ENCODE peak calls at places on chromosomes 6 and 20, in seven cellular contexts. E, B, K, Y, S, L and A are unnamed samples.

GRCh38 chr20:47970282-47970903 is 185.1 kb upstream of the SULF2 start:
- DNase-seq in E (no peak), B (no peak), K (no peak), Y (no peak), S (peak; percentile 11), L (no peak), A (no peak)

GRCh38 chr20:35551485-35551884 is 9.6 kb downstream of the ERGIC3 start:
- DNase-seq in E (no peak), B (no peak), K (no peak), Y (no peak), S (no peak), L (no peak), A (no peak)

GRCh38 chr6:45685076-45685475 is 307.3 kb upstream of the SUPT3H start:
- DNase-seq in E (no peak), B (no peak), K (no peak), Y (no peak), S (no peak), L (no peak), A (no peak)

GRCh38 chr20:37160683-37161082 is 18.4 kb upstream of the RPN2 start:
- DNase-seq in E (no peak), B (no peak), K (no peak), Y (no peak), S (no peak), L (no peak), A (no peak)

GRCh38 chr6:113980937-113981554 is 10.1 kb upstream of the HDAC2 start:
- DNase-seq in E (no peak), B (no peak), K (no peak), Y (peak; percentile 25), S (peak; percentile 36), L (no peak), A (no peak)

GRCh38 chr6:109170333-109170732 is 75.0 kb downstream of the CEP57L1 start:
- DNase-seq in E (no peak), B (no peak), K (no peak), Y (no peak), S (no peak), L (no peak), A (no peak)

GRCh38 chr20:47379433-47380150 is 23.1 kb upstream of the ZMYND8 start:
- DNase-seq in E (no peak), B (no peak), K (peak; percentile 85), Y (no peak), S (peak; percentile 85), L (no peak), A (no peak)

GRCh38 chr6:34223381-34223963 is 13.2 kb upstream of the HMGA1 start:
- DNase-seq in E (peak; percentile 44), B (no peak), K (peak; percentile 50), Y (no peak), S (no peak), L (no peak), A (no peak)

GRCh38 chr20:50244352-50245149 is 53.9 kb downstream of the CEBPB start:
- DNase-seq in E (no peak), B (no peak), K (no peak), Y (no peak), S (no peak), L (no peak), A (no peak)

GRCh38 chr20:63183422-63184146 is 32.3 kb downstream of the YTHDF1 start:
- DNase-seq in E (no peak), B (no peak), K (no peak), Y (peak; percentile 17), S (peak; percentile 53), L (no peak), A (no peak)

GRCh38 chr20:11982958-11983470 is 65.3 kb downstream of the BTBD3 start:
- DNase-seq in E (no peak), B (no peak), K (no peak), Y (peak; percentile 53), S (no peak), L (no peak), A (no peak)

GRCh38 chr20:49890651-49891361 is 24.5 kb downstream of the SPATA2 start:
- DNase-seq in E (no peak), B (no peak), K (peak; percentile 43), Y (no peak), S (no peak), L (peak; percentile 58), A (no peak)

DNA sequence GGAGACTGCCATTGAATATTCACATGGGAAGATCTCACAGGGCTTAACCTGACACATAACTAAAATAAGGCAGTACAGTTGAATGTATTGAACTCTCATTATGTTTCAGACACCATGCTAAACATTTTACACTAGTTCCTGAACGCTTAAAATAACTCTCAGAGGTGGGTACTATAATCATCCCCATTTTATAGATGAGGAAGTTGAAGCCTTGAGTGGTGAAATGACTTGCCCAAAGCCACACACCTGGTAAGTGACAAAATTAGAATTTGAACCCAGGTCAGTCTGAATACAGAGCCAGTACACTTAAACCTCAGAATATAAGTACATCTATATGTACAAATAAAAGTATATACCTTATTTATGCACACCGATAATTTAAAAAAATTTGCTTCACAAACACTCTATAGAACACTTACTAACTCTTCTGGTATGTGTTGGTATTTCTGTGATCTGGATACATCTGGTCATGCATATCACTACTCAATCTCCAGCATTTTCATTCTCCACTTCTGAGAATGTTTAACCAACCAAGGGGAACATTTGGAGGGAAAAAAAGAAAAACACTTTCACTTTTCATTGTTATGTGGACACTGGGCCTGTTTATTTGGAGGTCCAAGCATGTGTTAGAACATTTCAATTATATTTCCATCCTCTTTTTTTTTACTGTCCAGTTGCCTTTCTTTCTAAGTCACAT is 4.6 kb upstream of the BICRAL start:
- DNase-seq in E (no peak), B (no peak), K (no peak), Y (no peak), S (peak; percentile 50), L (no peak), A (no peak)
- H3K4me1 ChIP-seq in E (peaks cover 11% of the 10 kb centered on the region), B (no peaks in the 10 kb centered on the region), K (no peaks in the 10 kb centered on the region), Y (no peaks in the 10 kb centered on the region), S (peaks cover 16% of the 10 kb centered on the region), L (no peaks in the 10 kb centered on the region), A (no peaks in the 10 kb centered on the region)

GRCh38 chr6:42781811-42782688 is at the start of gene BICRAL:
- DNase-seq in E (peak; percentile 68), B (no peak), K (peak; percentile 77), Y (peak; percentile 51), S (peak; percentile 76), L (peak; percentile 63), A (peak; percentile 65)

GRCh38 chr6:42781546-42781810 is 374 bp upstream of the BICRAL start:
- DNase-seq in E (no peak), B (no peak), K (no peak), Y (no peak), S (no peak), L (no peak), A (no peak)

GRCh38 chr6:42774201-42774600 is 7.7 kb upstream of the BICRAL start:
- DNase-seq in E (no peak), B (no peak), K (no peak), Y (no peak), S (no peak), L (no peak), A (no peak)

GRCh38 chr6:42779521-42779920 is 2.3 kb upstream of the BICRAL start:
- DNase-seq in E (no peak), B (no peak), K (no peak), Y (no peak), S (no peak), L (no peak), A (no peak)

GRCh38 chr6:42778072-42778471 is 3.8 kb upstream of the BICRAL start:
- DNase-seq in E (no peak), B (no peak), K (no peak), Y (no peak), S (no peak), L (no peak), A (no peak)
- H3K4me1 ChIP-seq in E (peaks cover 11% of the 10 kb centered on the region), B (no peaks in the 10 kb centered on the region), K (no peaks in the 10 kb centered on the region), Y (no peaks in the 10 kb centered on the region), S (peaks cover 16% of the 10 kb centered on the region), L (no peaks in the 10 kb centered on the region), A (no peaks in the 10 kb centered on the region)

DNA sequence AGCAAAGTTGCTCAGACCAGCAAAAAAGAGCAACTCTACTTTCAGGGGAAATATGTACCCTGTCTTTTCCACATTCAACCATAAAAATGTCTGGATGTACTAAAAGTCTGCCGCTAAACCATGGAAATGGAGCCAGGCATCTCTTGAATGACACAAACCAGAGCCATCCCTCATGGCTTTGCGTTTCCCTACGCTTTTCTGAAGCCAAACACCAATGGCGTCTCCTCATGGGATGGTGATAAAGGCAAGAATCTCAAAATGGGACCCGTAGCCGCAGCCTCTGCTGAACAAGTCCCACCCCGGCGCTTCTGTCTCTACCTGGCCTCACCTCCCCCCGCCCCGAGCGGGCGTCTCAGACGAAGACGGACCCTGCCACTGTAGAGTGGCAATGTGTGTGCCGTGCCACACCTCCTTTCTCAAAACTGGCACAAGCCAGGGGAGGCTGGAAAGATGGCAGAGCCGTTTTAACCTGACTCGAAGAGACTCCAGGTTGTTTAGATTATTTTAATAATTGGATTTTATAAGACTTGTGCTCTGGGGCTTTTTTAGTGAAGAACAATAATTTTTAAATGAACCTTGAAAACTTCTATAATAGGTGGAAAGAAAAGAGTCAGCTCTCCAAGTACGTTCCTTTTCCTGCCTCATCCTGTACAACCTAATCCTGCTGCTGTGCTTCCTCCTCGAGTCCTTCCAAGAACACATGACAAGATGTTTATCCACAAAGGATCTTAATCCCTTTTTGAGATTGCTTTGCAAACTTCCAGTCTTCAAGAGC is 80.1 kb upstream of the AFDN start:
- DNase-seq in E (no peak), B (no peak), K (peak; percentile 68), Y (no peak), S (no peak), L (no peak), A (no peak)
- H3K4me1 ChIP-seq in E (peaks cover 4% of the 10 kb centered on the region), B (no peaks in the 10 kb centered on the region), K (peaks cover 7% of the 10 kb centered on the region), Y (no peaks in the 10 kb centered on the region), S (no peaks in the 10 kb centered on the region), L (peaks cover 9% of the 10 kb centered on the region), A (peaks cover 16% of the 10 kb centered on the region)

GRCh38 chr6:71254323-71254722 is 34.3 kb upstream of the OGFRL1 start:
- DNase-seq in E (no peak), B (no peak), K (no peak), Y (no peak), S (no peak), L (no peak), A (no peak)
- H3K4me1 ChIP-seq in E (no peaks in the 10 kb centered on the region), B (no peaks in the 10 kb centered on the region), K (peaks cover 5% of the 10 kb centered on the region), Y (no peaks in the 10 kb centered on the region), S (peaks cover 24% of the 10 kb centered on the region), L (peaks cover 17% of the 10 kb centered on the region), A (no peaks in the 10 kb centered on the region)

DNA sequence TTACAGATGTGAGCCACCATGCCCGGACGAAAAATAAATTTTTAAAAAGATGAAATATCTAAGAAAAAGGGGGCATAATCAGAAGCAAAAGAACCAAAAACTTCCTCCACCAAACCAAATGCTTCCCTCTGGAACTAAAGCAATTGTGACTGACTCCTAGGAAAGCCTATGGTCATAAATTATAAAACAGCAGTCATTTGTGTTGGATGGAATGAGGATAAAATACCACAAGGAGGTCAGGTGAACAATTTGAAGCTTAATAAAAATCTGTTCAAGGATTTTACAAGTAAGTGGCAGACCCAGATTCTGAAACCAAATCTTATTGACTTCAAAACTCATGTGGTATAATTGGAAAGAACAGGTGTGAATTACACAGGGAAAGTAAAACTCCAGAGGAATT is 114.5 kb downstream of the KIF13A start:
- DNase-seq in E (no peak), B (no peak), K (no peak), Y (no peak), S (no peak), L (no peak), A (no peak)
- H3K4me1 ChIP-seq in E (peaks cover 7% of the 10 kb centered on the region), B (peaks cover 3% of the 10 kb centered on the region), K (no peaks in the 10 kb centered on the region), Y (peaks cover 4% of the 10 kb centered on the region), S (peaks cover 57% of the 10 kb centered on the region), L (peaks cover 27% of the 10 kb centered on the region), A (peaks cover 34% of the 10 kb centered on the region)

GRCh38 chr6:103344554-103345163 is 1515.1 kb downstream of the HACE1 start:
- DNase-seq in E (no peak), B (no peak), K (no peak), Y (no peak), S (no peak), L (no peak), A (no peak)
- H3K4me1 ChIP-seq in E (no peaks in the 10 kb centered on the region), B (no peaks in the 10 kb centered on the region), K (no peaks in the 10 kb centered on the region), Y (no peaks in the 10 kb centered on the region), S (no peaks in the 10 kb centered on the region), L (no peaks in the 10 kb centered on the region), A (no peaks in the 10 kb centered on the region)